ENCODE peak calls at places on chromosomes 7 and 10, in four cellular contexts. H is prostate gland, E is heart left ventricle, R is HepG2. V is an unnamed sample.

GRCh38 chr7:23093111-23093510 is 12.5 kb upstream of the KLHL7 start:
- DNase-seq in H (no peak), E (no peak), R (no peak), V (no peak)

GRCh38 chr7:103117465-103117864 is 31.4 kb downstream of the NAPEPLD start:
- DNase-seq in H (no peak), E (no peak), R (no peak), V (no peak)

GRCh38 chr7:98921608-98922372 is 43.5 kb downstream of the TRRAP start:
- DNase-seq in H (no peak), E (no peak), R (peak; percentile 7), V (no peak)

GRCh38 chr7:108581655-108582491 is 12.2 kb downstream of the DNAJB9 start:
- DNase-seq in H (peak; percentile 10), E (no peak), R (peak; percentile 65), V (no peak)

GRCh38 chr10:46250898-46251856 is 35.6 kb upstream of the ANTXRL start:
- DNase-seq in H (no peak), E (no peak), R (no peak), V (no peak)

GRCh38 chr10:47412869-47413268 is 28.8 kb upstream of the ZNF488 start:
- DNase-seq in H (no peak), E (no peak), R (peak; percentile 35), V (no peak)

GRCh38 chr10:10796774-10797415 is 220.8 kb upstream of the CELF2 start:
- DNase-seq in H (no peak), E (no peak), R (no peak), V (no peak)

GRCh38 chr10:68816796-68817412 is 10.4 kb upstream of the STOX1 start:
- DNase-seq in H (no peak), E (no peak), R (no peak), V (no peak)

GRCh38 chr10:50679149-50679548 is 55.4 kb upstream of the SGMS1 start:
- DNase-seq in H (no peak), E (no peak), R (no peak), V (no peak)

GRCh38 chr7:1536768-1537630 is 6.5 kb downstream of the MAFK start:
- DNase-seq in H (peak; percentile 97), E (peak; percentile 96), R (peak; percentile 93), V (peak; percentile 96)

GRCh38 chr7:30988346-30989005 is 24.7 kb downstream of the GHRHR start:
- DNase-seq in H (no peak), E (no peak), R (no peak), V (no peak)

DNA sequence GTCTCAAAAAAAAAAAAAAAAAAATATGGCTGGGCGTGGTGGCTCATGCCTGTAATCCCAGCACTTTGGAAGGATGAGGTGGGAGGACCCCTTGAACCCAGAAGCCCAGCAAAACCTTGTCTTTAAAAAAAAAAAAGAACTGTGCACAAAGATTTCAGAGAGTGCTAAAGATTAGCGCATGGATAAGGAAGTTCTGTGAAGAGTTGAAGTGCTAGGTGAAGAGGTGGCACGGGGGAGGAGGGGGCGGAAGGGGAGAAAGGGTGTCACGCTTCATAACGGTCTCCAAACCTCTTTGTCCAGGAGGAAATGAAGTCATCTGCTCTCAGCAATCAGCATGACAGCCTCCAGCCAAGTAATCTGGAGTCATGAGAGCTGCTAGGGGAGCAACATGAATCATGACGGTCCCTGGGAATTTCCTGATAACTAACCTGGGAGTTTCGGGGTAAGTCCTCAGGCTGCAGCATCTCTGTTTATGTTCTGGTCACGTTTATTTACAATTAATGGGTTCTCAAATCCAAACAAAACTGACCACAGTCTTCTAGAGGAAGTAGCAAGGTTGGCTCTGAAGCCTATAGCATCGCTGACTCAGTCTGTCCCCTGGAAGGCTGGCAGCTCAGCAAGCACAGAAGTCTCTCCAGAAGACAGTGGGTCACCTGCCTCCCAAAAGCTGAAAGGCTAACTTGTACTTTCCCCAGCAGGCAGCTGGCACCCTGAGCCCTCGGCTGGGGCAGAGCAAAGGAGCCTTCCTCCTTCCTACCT is 1.9 kb upstream of the PLAU start:
- DNase-seq in H (no peak), E (peak; percentile 70), R (peak; percentile 35), V (no peak)
- TF ChIP-seq POLR2A in H (no peak), E (no peak), R (no peak), V (no peak)

GRCh38 chr10:81730901-81731300 is 144.1 kb upstream of the NRG3 start:
- DNase-seq in H (no peak), E (no peak), R (no peak), V (no peak)

GRCh38 chr10:81722405-81722804 is 152.6 kb upstream of the NRG3 start:
- DNase-seq in H (no peak), E (no peak), R (no peak), V (no peak)

GRCh38 chr10:81728692-81729091 is 146.3 kb upstream of the NRG3 start:
- DNase-seq in H (no peak), E (no peak), R (no peak), V (no peak)

GRCh38 chr10:81724431-81724830 is 150.6 kb upstream of the NRG3 start:
- DNase-seq in H (no peak), E (no peak), R (no peak), V (no peak)

DNA sequence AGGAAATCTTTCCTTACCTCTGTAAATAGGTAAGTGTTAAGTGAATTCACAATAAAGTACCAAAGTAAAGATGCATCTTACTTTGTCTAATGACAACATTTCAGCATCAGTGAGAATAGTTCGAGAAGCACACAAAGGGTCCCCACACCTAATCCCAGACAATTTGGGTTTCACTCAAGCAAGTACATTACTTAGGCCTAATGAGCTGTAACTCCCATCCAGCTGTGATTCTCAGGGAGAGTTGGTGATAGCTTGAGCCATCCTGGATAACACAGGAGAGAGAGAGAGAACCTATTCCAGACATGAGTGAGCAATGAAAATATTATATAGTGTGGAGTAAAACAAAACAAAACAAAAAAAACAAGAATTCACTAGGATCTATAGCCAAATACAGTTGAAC is 149.1 kb upstream of the NRG3 start:
- DNase-seq in H (no peak), E (no peak), R (no peak), V (no peak)
- TF ChIP-seq CTCF in H (no peak), E (no peak), R (no peak), V (no peak)

GRCh38 chr7:43671520-43671919 is 57.8 kb downstream of the COA1 start:
- DNase-seq in H (no peak), E (no peak), R (no peak), V (no peak)
- H3K9me3 ChIP-seq in H (no peaks in the 10 kb centered on the region), E (peaks cover 5% of the 10 kb centered on the region), R (no peaks in the 10 kb centered on the region), V (no peaks in the 10 kb centered on the region)

DNA sequence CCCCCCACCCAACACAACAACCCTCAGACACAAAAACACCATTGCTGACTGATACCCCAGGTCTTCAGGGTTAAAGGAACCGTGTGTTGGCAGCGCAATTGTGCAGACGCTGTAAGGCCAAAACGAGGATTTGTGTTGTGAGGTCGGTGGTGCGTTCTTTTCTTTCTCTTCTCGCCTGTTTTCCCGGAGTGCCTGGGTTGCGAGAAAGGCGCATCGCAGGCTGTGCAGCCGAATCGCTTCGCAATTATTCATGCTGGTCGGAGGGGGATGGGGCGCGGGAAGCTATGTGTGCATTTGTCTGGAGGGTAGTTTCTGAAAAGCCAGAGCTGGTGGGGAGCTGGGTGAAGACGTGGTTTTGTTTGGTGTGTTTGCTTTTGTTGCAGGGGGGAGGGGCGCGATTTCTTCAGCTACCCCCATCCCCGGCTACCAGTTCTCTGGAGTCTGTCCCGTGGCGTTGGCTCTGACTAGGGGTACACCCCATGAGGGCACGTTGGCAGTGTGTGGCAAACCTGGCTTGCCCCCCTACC is 2.1 kb downstream of the MXI1 start:
- DNase-seq in H (peak; percentile 48), E (peak; percentile 62), R (no peak), V (peak; percentile 79)
- TF ChIP-seq POLR2A in H (no peak), E (no peak), R (no peak), V (peak; percentile 6)